ENCODE peak calls at places on chromosomes 4 and X, in six cellular contexts. A is astrocyte of the spinal cord, Q is bronchial epithelial cell, W is Peyer's patch, H is AG10803, J is osteocyte. U is an unnamed sample.

GRCh38 chr4:128978985-128979384 is 114.4 kb downstream of the SCLT1 start:
- DNase-seq in J (no peak), Q (no peak), H (no peak), A (no peak), W (no peak), U (no peak)

GRCh38 chr4:153204247-153205027 is at the start of gene TRIM2:
- DNase-seq in J (no peak), Q (peak), H (peak), W (peak), A (peak), U (peak)

GRCh38 chr4:99640676-99641075 is 17.0 kb downstream of the C4orf54 start:
- DNase-seq in Q (no peak), A (no peak), H (no peak), W (no peak), J (no peak), U (no peak)

GRCh38 chr4:164596318-164596878 is 157.5 kb upstream of the SMIM31 start:
- DNase-seq in J (no peak), W (no peak), H (no peak), A (no peak), Q (no peak), U (no peak)

GRCh38 chr4:87007345-87008181 is 72.8 kb downstream of the AFF1 start:
- DNase-seq in Q (peak), H (no peak), A (peak), J (no peak), W (peak), U (peak)

GRCh38 chr4:76658231-76659102 is 223.4 kb downstream of the SHROOM3 start:
- DNase-seq in W (no peak), J (no peak), Q (peak), A (peak), H (peak), U (no peak)

GRCh38 chr4:58081356-58081755 is 971.2 kb upstream of the IGFBP7 start:
- DNase-seq in Q (no peak), H (no peak), J (no peak), W (no peak), A (no peak), U (no peak)

GRCh38 chrX:103063191-103063845 is 653 bp downstream of the BEX1 start:
- DNase-seq in Q (peak), W (no peak), J (no peak), A (peak), H (peak), U (peak)

GRCh38 chr4:56506110-56506705 is 617 bp downstream of the ARL9 start:
- DNase-seq in A (peak), H (no peak), Q (no peak), J (no peak), W (no peak), U (no peak)

GRCh38 chrX:15430584-15430983 is 46.4 kb upstream of the VEGFD start:
- DNase-seq in J (no peak), W (no peak), H (peak), Q (no peak), A (no peak), U (no peak)

GRCh38 chr4:61580721-61581377 is 380.7 kb downstream of the ADGRL3 start:
- DNase-seq in W (no peak), A (peak), H (no peak), Q (peak), J (no peak), U (no peak)

GRCh38 chr4:13919021-13919441 is 291.5 kb upstream of the BOD1L1 start:
- DNase-seq in H (peak), W (no peak), Q (no peak), J (no peak), A (peak), U (no peak)

U was measured in mucosa of descending colon.